ENCODE peak calls at places on chromosomes 13 and 19, in four cellular contexts. V is kidney, F is heart right ventricle, N is epithelial cell of proximal tubule. W is an unnamed sample.

GRCh38 chr19:16133818-16134217 is 9.7 kb upstream of the HSH2D start:
- DNase-seq in V (no peak), F (no peak), N (no peak), W (no peak)

GRCh38 chr19:3443840-3444694 is 36.3 kb downstream of the SMIM24 start:
- DNase-seq in V (no peak), F (peak), N (no peak), W (no peak)

GRCh38 chr19:29211562-29212416 is 1.2 kb downstream of the UQCRFS1 start:
- DNase-seq in V (no peak), F (no peak), N (no peak), W (no peak)

GRCh38 chr13:46475586-46475991 is 77.4 kb upstream of the LRCH1 start:
- DNase-seq in V (no peak), F (no peak), N (no peak), W (no peak)

GRCh38 chr13:34577051-34577450 is 365.0 kb upstream of the NBEA start:
- DNase-seq in V (no peak), F (no peak), N (no peak), W (no peak)

GRCh38 chr13:45456196-45456972 is 8.4 kb upstream of the COG3 start:
- DNase-seq in V (no peak), F (no peak), N (no peak), W (no peak)

GRCh38 chr19:2550431-2551171 is 74.7 kb downstream of the GADD45B start:
- DNase-seq in V (peak), F (peak), N (no peak), W (no peak)

GRCh38 chr13:73732350-73732749 is 401.9 kb downstream of the KLF12 start:
- DNase-seq in V (no peak), F (no peak), N (no peak), W (no peak)

GRCh38 chr19:310141-310651 is 19.0 kb upstream of the PLPP2 start:
- DNase-seq in V (peak), F (no peak), N (no peak), W (no peak)

GRCh38 chr13:27044837-27045570 is 126.6 kb downstream of the USP12 start:
- DNase-seq in V (no peak), F (no peak), N (no peak), W (no peak)

GRCh38 chr19:58578430-58578925 is 5.3 kb upstream of the MZF1 start:
- DNase-seq in V (peak), F (no peak), N (no peak), W (no peak)

GRCh38 chr13:27289016-27289665 is 18.5 kb downstream of the RASL11A start:
- DNase-seq in V (no peak), F (no peak), N (no peak), W (no peak)

GRCh38 chr13:80161896-80162295 is 179.0 kb downstream of the SPRY2 start:
- DNase-seq in V (no peak), F (no peak), N (no peak), W (no peak)

GRCh38 chr13:108463365-108463764 is 166.0 kb upstream of the MYO16 start:
- DNase-seq in V (no peak), F (no peak), N (peak), W (peak)

GRCh38 chr19:10552596-10553053 is 8.9 kb downstream of the ATG4D start:
- DNase-seq in V (no peak), F (no peak), N (no peak), W (no peak)

GRCh38 chr19:2491130-2491801 is 15.3 kb downstream of the GADD45B start:
- DNase-seq in V (peak), F (no peak), N (peak), W (no peak)

GRCh38 chr13:90713436-90714133 is 633.9 kb upstream of the MIR17HG start:
- DNase-seq in V (no peak), F (no peak), N (no peak), W (no peak)

GRCh38 chr19:42114412-42114811 is 17.8 kb downstream of the POU2F2 start:
- DNase-seq in V (no peak), F (no peak), N (no peak), W (no peak)

GRCh38 chr13:112791662-112792440 is 102.0 kb downstream of the ATP11A start:
- DNase-seq in V (no peak), F (no peak), N (no peak), W (no peak)

GRCh38 chr19:4291200-4291732 is 10.9 kb downstream of the TMIGD2 start:
- DNase-seq in V (no peak), F (no peak), N (no peak), W (no peak)

GRCh38 chr19:45098521-45099464 is 5.8 kb downstream of the PPP1R37 start:
- DNase-seq in V (no peak), F (peak), N (no peak), W (no peak)

GRCh38 chr19:801030-801860 is 4.0 kb downstream of the PTBP1 start:
- DNase-seq in V (peak), F (peak), N (no peak), W (peak)

GRCh38 chr19:19663292-19664120 is at the start of gene ATP13A1:
- DNase-seq in V (peak), F (peak), N (peak), W (peak)

GRCh38 chr19:55657004-55657747 is 2.3 kb downstream of the U2AF2 start:
- DNase-seq in V (peak), F (no peak), N (no peak), W (no peak)

GRCh38 chr19:36041831-36042230 is 9.2 kb upstream of the CLIP3 start:
- DNase-seq in V (no peak), F (no peak), N (peak), W (peak)

GRCh38 chr19:2810141-2811091 is 9.3 kb upstream of the ZNF554 start:
- DNase-seq in V (no peak), F (no peak), N (no peak), W (no peak)

GRCh38 chr19:3506384-3507340 is 551 bp downstream of the FZR1 start:
- DNase-seq in V (peak), F (no peak), N (no peak), W (no peak)

GRCh38 chr19:41426952-41427646 is at the start of gene B3GNT8:
- DNase-seq in V (peak), F (peak), N (no peak), W (no peak)

GRCh38 chr19:11554160-11554559 is 4.9 kb downstream of the ELOF1 start:
- DNase-seq in V (peak), F (no peak), N (no peak), W (no peak)

GRCh38 chr13:111792956-111793355 is 274.0 kb upstream of the SOX1 start:
- DNase-seq in V (peak), F (no peak), N (no peak), W (no peak)

GRCh38 chr13:23547000-23547590 is 23.1 kb upstream of the TNFRSF19 start:
- DNase-seq in V (peak), F (peak), N (no peak), W (no peak)

GRCh38 chr13:24178847-24179845 is 18.6 kb downstream of the SPATA13 start:
- DNase-seq in V (no peak), F (no peak), N (no peak), W (no peak)

DNA sequence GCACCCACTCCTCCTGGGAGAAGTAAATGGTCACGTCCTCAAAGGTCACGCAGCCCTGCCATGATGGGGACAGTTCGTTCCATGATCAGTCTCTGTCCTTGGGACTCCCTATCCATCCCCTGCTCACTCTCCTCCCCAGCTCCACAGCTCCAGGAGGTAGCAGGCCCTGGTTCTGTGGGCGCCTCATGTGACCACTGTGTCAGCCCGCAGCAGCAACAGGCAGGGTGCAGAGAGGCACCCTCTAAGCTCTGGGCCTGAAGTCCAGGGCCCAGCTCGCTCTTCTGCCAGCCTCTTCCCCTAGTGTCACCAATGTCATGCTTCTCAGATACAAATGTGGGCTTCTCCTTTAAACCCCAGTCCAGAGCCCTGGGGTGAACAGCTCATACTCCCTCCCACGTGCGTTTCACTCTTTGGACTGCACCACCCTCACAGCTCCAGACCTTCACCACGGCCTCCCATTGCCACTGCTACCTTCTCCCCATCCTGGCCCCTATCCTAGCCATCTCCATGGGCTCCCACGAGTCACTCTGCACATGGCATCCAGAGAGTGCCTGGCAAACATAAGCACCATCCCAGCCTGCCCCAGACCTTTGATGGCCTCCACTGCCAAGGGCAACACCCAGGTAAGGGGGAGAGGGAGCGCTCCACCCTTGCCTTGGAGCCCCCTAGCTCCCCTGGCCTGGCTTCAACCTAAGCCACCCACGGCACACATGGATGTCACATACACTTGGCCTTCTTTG is 2.9 kb downstream of the ZNF792 start:
- DNase-seq in V (no peak), F (no peak), N (no peak), W (no peak)
- H3K4me3 ChIP-seq in V (no peak), F (no peak), N (no peak), W (no peak)

DNA sequence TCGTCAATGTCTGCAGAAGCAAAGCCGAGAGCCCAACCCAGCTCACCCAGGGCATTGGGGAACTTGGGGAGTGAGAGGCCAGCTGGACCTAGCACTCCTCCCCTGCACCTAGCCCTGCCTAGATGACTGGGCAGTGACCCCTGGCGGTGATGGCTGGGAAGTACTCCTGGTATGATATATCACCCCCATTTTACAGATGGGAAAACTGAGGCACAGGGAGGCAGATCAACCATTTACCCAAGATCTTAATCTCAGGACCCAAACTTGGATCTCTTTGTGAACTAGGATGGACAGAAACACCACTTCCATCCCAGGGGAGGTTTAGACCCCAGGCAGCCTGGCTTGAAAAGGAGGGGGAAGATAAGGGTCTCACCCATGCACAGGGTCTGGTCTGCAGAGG is 43.5 kb downstream of the CCL25 start:
- DNase-seq in V (no peak), F (no peak), N (no peak), W (no peak)
- TF ChIP-seq CTCF in V (no peak), F (no peak), N (no peak), W (no peak)

GRCh38 chr19:47848871-47849473 is 10.1 kb upstream of the TPRX2 start:
- DNase-seq in V (no peak), F (peak), N (no peak), W (peak)

GRCh38 chr19:47842941-47843340 is 16.1 kb upstream of the TPRX2 start:
- DNase-seq in V (no peak), F (no peak), N (no peak), W (no peak)

GRCh38 chr19:47853003-47853402 is 6.0 kb upstream of the TPRX2 start:
- DNase-seq in V (no peak), F (no peak), N (no peak), W (no peak)

DNA sequence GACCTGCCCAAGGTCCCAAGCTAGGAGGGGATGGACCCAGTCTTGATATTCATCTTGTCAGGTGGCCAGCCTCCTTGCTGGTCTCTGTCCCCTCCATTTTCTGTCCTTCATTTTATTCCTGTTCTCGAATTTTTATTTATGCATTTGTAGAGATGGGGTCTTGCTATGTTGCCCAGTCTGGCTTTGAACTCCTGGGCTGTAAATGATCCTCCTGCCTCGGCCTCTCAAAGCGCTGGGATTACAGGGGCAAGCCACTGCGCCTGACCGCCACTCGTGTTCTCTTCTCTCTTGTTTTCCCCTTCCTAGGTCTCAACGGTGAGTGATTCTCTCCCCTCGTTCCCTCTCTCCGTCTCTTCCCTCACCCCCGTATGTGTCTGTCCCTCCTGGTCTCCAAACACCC is 10.6 kb upstream of the TPRX2 start:
- DNase-seq in V (no peak), F (no peak), N (no peak), W (no peak)
- H3K4me3 ChIP-seq in V (no peak), F (no peak), N (no peak), W (no peak)

DNA sequence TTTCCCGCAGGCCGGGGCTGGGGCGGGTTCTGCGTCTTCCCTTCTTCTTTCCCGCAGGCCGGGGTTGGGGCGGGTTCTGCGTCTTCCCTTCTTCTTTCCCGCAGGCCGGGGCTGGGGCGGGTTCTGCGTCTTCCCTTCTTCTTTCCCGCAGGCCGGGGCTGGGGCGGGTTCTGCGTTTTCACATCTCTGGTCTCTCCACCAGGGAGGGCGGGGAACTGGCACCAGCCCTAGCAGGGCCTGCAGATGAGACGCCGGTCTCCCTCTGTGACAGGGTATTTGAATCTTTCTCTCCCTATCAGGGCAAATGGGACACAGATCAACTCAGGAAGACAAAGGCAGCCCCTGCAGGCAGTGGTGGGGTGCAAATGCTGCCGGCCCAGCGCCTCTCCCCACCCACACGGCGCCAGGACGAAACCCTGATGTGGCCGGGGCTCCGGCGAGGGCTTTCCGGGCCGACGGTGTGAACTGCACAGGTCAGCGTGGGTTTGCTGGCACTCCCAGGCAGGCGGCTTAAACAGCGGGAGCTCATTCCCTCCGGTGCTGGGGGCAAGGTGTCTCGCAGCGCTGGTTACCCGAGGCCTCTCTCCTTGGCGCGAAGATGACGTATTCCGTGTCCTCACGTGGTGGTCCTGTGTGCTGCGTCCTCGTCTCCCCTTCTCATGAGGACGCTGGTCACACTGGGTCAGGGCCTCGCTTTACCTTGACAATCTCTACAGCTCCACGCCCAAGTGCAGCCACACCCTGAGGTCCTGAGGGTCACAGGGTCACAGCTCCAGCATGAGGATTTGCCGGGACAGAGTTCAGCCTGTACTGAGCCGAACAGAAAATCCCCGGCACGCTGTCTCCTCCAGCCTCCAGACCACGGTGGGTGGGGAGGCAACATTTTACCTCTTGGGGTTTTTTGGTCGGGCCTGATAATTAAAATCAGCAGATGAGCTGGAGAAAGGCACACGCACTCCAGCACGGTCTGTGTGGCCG is 717 bp upstream of the C13orf46 start:
- DNase-seq in V (peak), F (no peak), N (no peak), W (no peak)
- TF ChIP-seq CTCF in V (no peak), F (no peak), N (no peak), W (no peak)

DNA sequence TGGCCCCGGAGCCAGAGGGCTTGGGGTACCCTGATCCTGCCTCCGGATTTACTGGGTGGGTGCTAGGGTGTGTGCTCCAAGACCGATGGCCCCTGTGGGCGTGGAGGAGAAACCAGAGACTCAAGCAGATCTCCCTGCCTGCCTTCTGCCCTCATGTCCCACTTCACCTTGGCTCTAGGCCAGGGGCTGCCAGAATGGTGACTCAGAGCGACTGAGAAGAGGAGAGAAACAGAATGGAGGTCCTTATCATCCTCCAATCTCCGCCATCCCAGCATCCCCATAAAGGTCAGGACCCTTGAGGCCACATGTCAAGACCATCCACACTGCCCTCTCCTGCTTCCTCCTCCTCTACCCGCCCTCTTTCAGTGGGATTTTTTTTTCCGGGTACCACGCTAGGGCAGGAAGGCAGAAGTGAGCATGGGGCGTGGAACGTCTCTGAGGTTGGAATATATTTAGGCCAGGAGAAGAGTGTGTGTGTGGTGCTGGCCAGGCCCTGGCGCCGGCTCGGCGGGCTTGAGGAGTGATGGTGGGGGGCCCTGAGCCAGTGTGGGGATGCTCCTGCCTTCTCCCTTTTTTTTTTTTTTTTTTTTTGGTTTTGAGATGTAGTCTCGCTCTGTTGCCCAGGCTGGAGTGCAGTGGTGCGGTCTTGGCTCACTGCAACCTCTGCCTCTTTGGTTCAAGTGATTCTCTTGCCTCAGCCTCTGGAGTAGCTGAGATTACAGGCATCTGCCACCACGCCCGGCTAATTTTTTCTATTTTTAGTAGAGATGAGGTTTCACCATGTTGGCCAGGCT is 22.3 kb downstream of the IER2 start:
- DNase-seq in V (peak), F (peak), N (no peak), W (peak)
- H3K4me3 ChIP-seq in V (no peak), F (no peak), N (no peak), W (no peak)